ENCODE peak calls at places on chromosomes 7 and 10, in eight cellular contexts. X is MCF 10A; M is NCI-H2081 treated with DMSO at 0.1 percent for 48 hours; R is stimulated activated CD4-positive, alpha-beta T cell treated with anti-CD3 and anti-CD28 coated beads, Interleukin-4, amount 100 ng/mL, for 4 hours; E is activated CD8-positive, alpha-beta memory T cell treated with anti-CD3 and anti-CD28 coated beads, Interleukin-2, amount 50 U/mL, for 4 hours; W is NCI-H748 treated with DMSO at 0.1 percent for 48 hours; Q is T-helper 17 cell; U is substantia nigra. A is an unnamed sample.

GRCh38 chr10:56370217-56371113 is 9.4 kb upstream of the ZWINT start:
- DNase-seq in X (peak; percentile 20), M (no peak), R (no peak), E (no peak), W (no peak), Q (no peak), U (no peak), A (no peak)

GRCh38 chr7:7970113-7970619 is 1.6 kb downstream of the GLCCI1 start:
- DNase-seq in X (no peak), M (no peak), R (no peak), E (no peak), W (peak; percentile 48), Q (no peak), U (no peak), A (no peak)

GRCh38 chr10:16923309-16923708 is 106.1 kb upstream of the RSU1 start:
- DNase-seq in X (no peak), M (no peak), R (no peak), E (no peak), W (no peak), Q (no peak), U (no peak), A (no peak)

GRCh38 chr10:4234661-4235060 is 449.7 kb upstream of the KLF6 start:
- DNase-seq in X (peak; percentile 84), M (no peak), R (no peak), E (peak; percentile 49), W (no peak), Q (no peak), U (no peak), A (peak; percentile 70)

GRCh38 chr7:129721139-129721538 is 109.6 kb downstream of the NRF1 start:
- DNase-seq in X (no peak), M (no peak), R (no peak), E (no peak), W (no peak), Q (no peak), U (no peak), A (no peak)

GRCh38 chr7:108425876-108426275 is 30.4 kb downstream of the NRCAM start:
- DNase-seq in X (no peak), M (no peak), R (no peak), E (no peak), W (no peak), Q (no peak), U (no peak), A (no peak)

GRCh38 chr7:102119213-102119651 is 167.4 kb upstream of the SH2B2 start:
- DNase-seq in X (no peak), M (no peak), R (no peak), E (no peak), W (no peak), Q (no peak), U (peak; percentile 61), A (no peak)

GRCh38 chr10:30029164-30029889 is 30.1 kb downstream of the JCAD start:
- DNase-seq in X (no peak), M (no peak), R (no peak), E (no peak), W (no peak), Q (no peak), U (no peak), A (no peak)

GRCh38 chr7:49893131-49893530 is 119.7 kb downstream of the VWC2 start:
- DNase-seq in X (no peak), M (no peak), R (no peak), E (no peak), W (no peak), Q (no peak), U (no peak), A (no peak)